ENCODE peak calls at places on chromosome 7, in six cellular contexts. A is GM23248, O is SK-N-SH, N is OCI-LY7, V is PC-9, Q is GM23338. W is an unnamed sample.

GRCh38 chr7:136071106-136071505 is 93.9 kb upstream of the MTPN start:
- DNase-seq in A (peak; percentile 2), O (no peak), N (no peak), V (no peak), Q (no peak), W (no peak)

GRCh38 chr7:23373151-23374004 is 74.2 kb downstream of the MALSU1 start:
- DNase-seq in A (no peak), O (no peak), N (peak; percentile 92), V (no peak), Q (no peak), W (no peak)

GRCh38 chr7:92835851-92836488 is 403 bp downstream of the CDK6 start:
- DNase-seq in A (peak; percentile 62), O (peak; percentile 49), N (peak; percentile 41), V (peak; percentile 30), Q (no peak), W (peak; percentile 28)

GRCh38 chr7:2237109-2237602 is 4.4 kb upstream of the MAD1L1 start:
- DNase-seq in A (no peak), O (no peak), N (peak; percentile 89), V (no peak), Q (no peak), W (no peak)

GRCh38 chr7:7321681-7322080 is 139.3 kb downstream of the C1GALT1 start:
- DNase-seq in A (no peak), O (no peak), N (peak; percentile 76), V (peak; percentile 72), Q (no peak), W (peak; percentile 45)

GRCh38 chr7:55574062-55574717 is 1.9 kb upstream of the VOPP1 start:
- DNase-seq in A (peak; percentile 45), O (no peak), N (no peak), V (no peak), Q (no peak), W (no peak)

GRCh38 chr7:47584128-47584865 is 2.4 kb upstream of the TNS3 start:
- DNase-seq in A (peak; percentile 63), O (no peak), N (no peak), V (no peak), Q (no peak), W (no peak)

GRCh38 chr7:151125459-151125834 is 39.2 kb downstream of the AGAP3 start:
- DNase-seq in A (peak; percentile 16), O (no peak), N (no peak), V (no peak), Q (peak; percentile 88), W (peak; percentile 50)

GRCh38 chr7:333399-333776 is 43.4 kb downstream of the FOXL3 start:
- DNase-seq in A (peak; percentile 48), O (peak; percentile 62), N (no peak), V (peak; percentile 80), Q (no peak), W (peak; percentile 68)

GRCh38 chr7:37110641-37111421 is 337.8 kb downstream of the ELMO1 start:
- DNase-seq in A (no peak), O (no peak), N (no peak), V (no peak), Q (no peak), W (no peak)

GRCh38 chr7:87592300-87592699 is 8.4 kb downstream of the ABCB1 start:
- DNase-seq in A (no peak), O (no peak), N (no peak), V (no peak), Q (no peak), W (peak; percentile 28)

GRCh38 chr7:25454562-25455031 is 226.3 kb upstream of the NPVF start:
- DNase-seq in A (peak; percentile 31), O (no peak), N (no peak), V (no peak), Q (no peak), W (peak; percentile 62)

GRCh38 chr7:149869867-149870266 is 3.9 kb upstream of the ATP6V0E2 start:
- DNase-seq in A (no peak), O (no peak), N (no peak), V (no peak), Q (no peak), W (no peak)

GRCh38 chr7:66442385-66442784 is 186.3 kb upstream of the KCTD7 start:
- DNase-seq in A (no peak), O (no peak), N (no peak), V (no peak), Q (no peak), W (no peak)

GRCh38 chr7:66443946-66444345 is 184.7 kb upstream of the KCTD7 start:
- DNase-seq in A (peak; percentile 33), O (no peak), N (no peak), V (no peak), Q (no peak), W (no peak)
- H3K9me2 ChIP-seq in A (no peaks in the 10 kb centered on the region), O (no peaks in the 10 kb centered on the region), N (no peaks in the 10 kb centered on the region), V (no peaks in the 10 kb centered on the region), Q (no peaks in the 10 kb centered on the region), W (no peaks in the 10 kb centered on the region)

GRCh38 chr7:157660971-157661610 is 324.3 kb downstream of the DNAJB6 start:
- DNase-seq in A (no peak), O (no peak), N (no peak), V (no peak), Q (no peak), W (no peak)

GRCh38 chr7:157664034-157664433 is 327.2 kb downstream of the DNAJB6 start:
- DNase-seq in A (no peak), O (no peak), N (no peak), V (no peak), Q (no peak), W (no peak)

GRCh38 chr7:157662110-157662791 is 325.4 kb downstream of the DNAJB6 start:
- DNase-seq in A (no peak), O (no peak), N (no peak), V (no peak), Q (no peak), W (no peak)

GRCh38 chr7:157663061-157663863 is 326.5 kb downstream of the DNAJB6 start:
- DNase-seq in A (no peak), O (peak; percentile 74), N (no peak), V (no peak), Q (no peak), W (peak; percentile 54)

GRCh38 chr7:157661611-157661975 is 324.8 kb downstream of the DNAJB6 start:
- DNase-seq in A (no peak), O (no peak), N (no peak), V (no peak), Q (no peak), W (no peak)
- H3K4me1 ChIP-seq in A (no peaks in the 10 kb centered on the region), O (peaks cover 14% of the 10 kb centered on the region), N (no peaks in the 10 kb centered on the region), V (no peaks in the 10 kb centered on the region), Q (no peaks in the 10 kb centered on the region), W (no peaks in the 10 kb centered on the region)

GRCh38 chr7:158820656-158821055 is 8.7 kb downstream of the ESYT2 start:
- DNase-seq in A (peak; percentile 59), O (no peak), N (no peak), V (no peak), Q (no peak), W (no peak)

GRCh38 chr7:158818325-158819213 is 10.7 kb downstream of the ESYT2 start:
- DNase-seq in A (peak; percentile 98), O (peak; percentile 86), N (no peak), V (peak; percentile 99), Q (peak; percentile 64), W (peak; percentile 90)

GRCh38 chr7:158816995-158817394 is 12.3 kb downstream of the ESYT2 start:
- DNase-seq in A (no peak), O (no peak), N (no peak), V (peak; percentile 79), Q (no peak), W (peak; percentile 50)

GRCh38 chr7:158821173-158822021 is 7.9 kb downstream of the ESYT2 start:
- DNase-seq in A (peak; percentile 94), O (no peak), N (no peak), V (peak; percentile 23), Q (no peak), W (peak; percentile 44)

DNA sequence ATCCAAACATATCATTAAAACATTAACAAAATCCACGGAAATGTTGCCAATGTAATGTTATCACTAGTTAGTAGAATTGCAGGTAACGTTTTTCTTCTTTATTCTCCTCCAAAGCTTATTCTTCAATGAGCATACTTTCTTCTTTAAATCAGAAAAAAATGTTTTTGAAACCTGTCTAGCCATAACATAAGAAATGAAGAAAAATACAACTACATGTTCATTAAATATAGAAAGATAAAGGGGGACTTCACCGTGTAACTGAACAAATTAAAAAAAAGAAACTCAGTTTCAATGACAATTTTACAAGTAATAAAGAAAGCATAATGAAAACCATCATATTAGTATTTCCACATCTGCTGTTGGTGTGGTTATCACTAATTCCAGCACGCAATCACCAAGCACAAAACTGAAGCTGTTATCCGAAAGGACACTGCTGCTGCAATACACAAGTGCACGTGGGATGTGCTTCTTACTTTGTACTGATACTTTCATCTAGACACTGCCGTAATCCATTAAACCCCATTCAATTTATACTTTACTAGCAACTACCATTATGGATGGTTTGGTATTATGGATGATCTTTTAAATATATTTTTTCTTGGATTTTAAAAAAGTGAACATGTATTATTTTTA is 9.6 kb downstream of the ESYT2 start:
- DNase-seq in A (peak; percentile 69), O (no peak), N (no peak), V (no peak), Q (no peak), W (no peak)
- H3K4me2 ChIP-seq in A (peak overlapping the region; percentile 90), O (peak overlapping the region; percentile 75), N (no peak overlapping the region), V (peak overlapping the region; percentile 94), Q (no peak overlapping the region), W (peak overlapping the region; percentile 69)

GRCh38 chr7:69070476-69070875 is 527.8 kb upstream of the AUTS2 start:
- DNase-seq in A (no peak), O (no peak), N (no peak), V (no peak), Q (no peak), W (no peak)
- H3K9me2 ChIP-seq in A (no peaks in the 10 kb centered on the region), O (no peaks in the 10 kb centered on the region), N (no peaks in the 10 kb centered on the region), V (no peaks in the 10 kb centered on the region), Q (no peaks in the 10 kb centered on the region), W (no peaks in the 10 kb centered on the region)

DNA sequence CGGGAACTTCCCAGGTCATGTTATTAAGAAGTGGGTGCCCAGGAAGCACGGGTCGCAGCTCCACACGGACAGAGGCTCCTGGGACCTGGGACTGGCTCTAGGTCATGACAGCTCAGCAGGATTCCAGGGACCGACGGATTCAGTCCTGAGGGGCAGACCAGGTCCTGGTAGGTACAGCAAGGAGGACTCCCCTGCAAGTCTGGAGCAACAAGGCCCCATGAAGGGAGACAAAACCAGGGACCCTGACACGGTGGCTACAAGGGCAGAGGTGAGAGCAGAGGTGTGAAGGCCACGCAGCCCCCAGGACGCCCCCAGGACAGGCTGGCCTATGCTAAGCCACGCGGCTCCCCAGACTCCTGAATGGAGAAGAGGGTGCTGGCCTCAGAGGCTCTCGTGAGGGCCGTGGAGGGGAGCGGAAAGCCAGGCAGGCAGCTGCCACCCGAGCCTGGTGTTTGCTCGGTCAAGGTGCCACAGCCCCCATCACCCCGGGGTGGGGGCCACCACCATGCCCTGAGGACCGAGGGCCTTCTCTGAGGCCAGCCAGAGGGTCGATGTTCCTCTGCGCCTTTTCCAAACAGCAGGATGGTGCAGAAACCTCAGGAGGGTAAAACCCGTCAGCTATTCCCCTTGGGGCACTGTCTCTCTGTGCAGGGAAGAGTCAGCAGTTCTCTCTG is 348.9 kb downstream of the PTPRN2 start:
- DNase-seq in A (no peak), O (no peak), N (no peak), V (no peak), Q (no peak), W (no peak)
- H3K4me1 ChIP-seq in A (no peaks in the 10 kb centered on the region), O (peaks cover 6% of the 10 kb centered on the region), N (no peaks in the 10 kb centered on the region), V (no peaks in the 10 kb centered on the region), Q (no peaks in the 10 kb centered on the region), W (no peaks in the 10 kb centered on the region)

DNA sequence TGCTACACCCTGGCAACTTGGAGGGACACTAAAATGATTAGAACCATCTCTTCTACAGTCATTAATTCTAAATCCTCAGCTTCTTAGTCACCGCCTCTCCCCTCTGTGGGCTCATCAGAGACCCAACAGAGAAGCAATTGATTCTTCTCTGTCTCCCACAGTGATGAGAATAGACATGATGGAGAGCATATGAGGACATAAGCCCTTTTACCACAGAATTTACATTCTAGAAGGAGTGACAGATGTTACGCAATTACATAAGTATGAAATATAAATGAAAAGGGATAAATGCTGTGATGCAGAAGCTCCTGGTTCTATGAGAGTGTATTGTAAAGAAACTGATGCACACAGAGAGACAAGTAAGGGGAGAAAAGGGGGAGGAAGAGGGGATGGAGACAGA is 18.1 kb upstream of the ABCB5 start:
- DNase-seq in A (no peak), O (no peak), N (no peak), V (no peak), Q (no peak), W (no peak)
- H3K4me2 ChIP-seq in A (no peak overlapping the region), O (no peak overlapping the region), N (no peak overlapping the region), V (no peak overlapping the region), Q (no peak overlapping the region), W (no peak overlapping the region)